ENCODE peak calls at places on chromosomes 6 and 20, in ten cellular contexts. C is heart left ventricle; Q is activated T-cell treated with anti-CD3 and anti-CD28 coated beads, Interleukin-2, amount 50 U/mL, for 1 hour; Y is midbrain; I is CD8-positive, alpha-beta T cell; G is astrocyte of the hippocampus; T is stimulated activated CD8-positive, alpha-beta memory T cell treated with anti-CD3 and anti-CD28 coated beads, Interleukin-7, amount 100 ng/mL, for 1 hour; H is AG09309; A is WTC11; J is NCI-H1105. X is an unnamed sample.

GRCh38 chr6:95127266-95127665 is 450.1 kb upstream of the MANEA start:
- DNase-seq in H (no peak), A (no peak), T (no peak), Q (no peak), Y (no peak), I (no peak), J (no peak), C (no peak), G (no peak), X (no peak)

GRCh38 chr6:170019259-170020040 is 268.0 kb downstream of the ERMARD start:
- DNase-seq in G (no peak), T (no peak), C (no peak), H (no peak), Q (no peak), J (no peak), I (no peak), A (no peak), Y (no peak), X (no peak)

GRCh38 chr6:72760130-72760793 is 138.4 kb downstream of the KCNQ5 start:
- DNase-seq in Q (no peak), H (no peak), Y (no peak), I (no peak), G (peak; percentile 61), A (no peak), T (no peak), C (no peak), J (no peak), X (peak; percentile 64)

GRCh38 chr6:132952468-132952867 is 138.1 kb downstream of the RPS12 start:
- DNase-seq in J (no peak), Q (no peak), H (no peak), G (no peak), Y (no peak), T (no peak), I (no peak), A (no peak), C (no peak), X (no peak)

GRCh38 chr20:58021481-58021880 is 207.0 kb downstream of the ANKRD60 start:
- DNase-seq in C (peak; percentile 50), Q (no peak), A (peak; percentile 77), I (no peak), Y (no peak), J (no peak), G (peak; percentile 23), H (no peak), T (no peak), X (peak; percentile 30)

GRCh38 chr6:37940074-37940847 is 120.7 kb downstream of the ZFAND3 start:
- DNase-seq in A (no peak), J (no peak), G (peak; percentile 69), T (no peak), I (no peak), Q (no peak), H (no peak), Y (no peak), C (peak; percentile 51), X (peak; percentile 70)

GRCh38 chr6:41294463-41294862 is 8.0 kb upstream of the TREM1 start:
- DNase-seq in A (no peak), T (no peak), H (no peak), Y (no peak), I (no peak), J (no peak), G (no peak), Q (no peak), C (no peak), X (no peak)

GRCh38 chr6:1579096-1579495 is 30.6 kb upstream of the FOXC1 start:
- DNase-seq in C (no peak), A (no peak), Y (no peak), T (no peak), Q (no peak), H (no peak), J (no peak), G (no peak), I (no peak), X (no peak)

GRCh38 chr6:29294499-29294914 is 7.0 kb upstream of the OR14J1 start:
- DNase-seq in Q (no peak), T (no peak), J (no peak), G (peak; percentile 1), H (no peak), C (no peak), Y (no peak), A (no peak), I (no peak), X (no peak)

GRCh38 chr20:63172726-63173125 is 43.2 kb downstream of the YTHDF1 start:
- DNase-seq in J (no peak), Y (no peak), H (no peak), G (no peak), T (no peak), C (no peak), Q (no peak), A (peak; percentile 74), I (no peak), X (no peak)

GRCh38 chr20:24699321-24700165 is 230.1 kb downstream of the SYNDIG1 start:
- DNase-seq in I (no peak), J (no peak), C (no peak), G (no peak), A (no peak), Q (no peak), H (no peak), T (no peak), Y (peak; percentile 40), X (no peak)

GRCh38 chr20:15740046-15740775 is 833.0 kb downstream of the KIF16B start:
- DNase-seq in I (no peak), Q (no peak), Y (no peak), J (no peak), C (no peak), T (no peak), H (no peak), G (no peak), A (no peak), X (no peak)

GRCh38 chr20:55515831-55516230 is 489.5 kb downstream of the CBLN4 start:
- DNase-seq in H (no peak), Y (no peak), C (no peak), A (no peak), T (no peak), I (no peak), Q (no peak), G (peak; percentile 15), J (no peak), X (no peak)

GRCh38 chr20:34891166-34892062 is 15.0 kb downstream of the ACSS2 start:
- DNase-seq in C (no peak), H (peak; percentile 61), I (no peak), T (no peak), A (no peak), Y (no peak), G (no peak), Q (no peak), J (no peak), X (peak; percentile 73)

GRCh38 chr6:146890644-146891434 is 292.1 kb downstream of the ADGB start:
- DNase-seq in T (no peak), C (no peak), G (no peak), I (no peak), H (no peak), A (no peak), Y (no peak), J (no peak), Q (no peak), X (peak; percentile 25)

GRCh38 chr20:62598761-62599194 is 43.5 kb upstream of the SLCO4A1 start:
- DNase-seq in C (peak; percentile 31), Q (no peak), Y (no peak), A (no peak), T (no peak), H (no peak), J (no peak), I (no peak), G (no peak), X (no peak)

GRCh38 chr6:169854083-169854725 is 102.8 kb downstream of the ERMARD start:
- DNase-seq in T (no peak), Y (no peak), H (no peak), C (no peak), G (no peak), J (no peak), Q (no peak), A (no peak), I (no peak), X (no peak)